ENCODE peak calls at places on chromosomes 5 and 9, in five cellular contexts. One of them, this sample, is unnamed.

GRCh38 chr5:142843029-142843905 is 73.1 kb downstream of the ARHGAP26 start:
- DNase-seq in GM23248: no peak
- DNase-seq in suprapubic skin: no peak
- DNase-seq in CD4-positive, alpha-beta memory T cell: no peak
- DNase-seq in kidney: no peak
- DNase-seq in this sample: no peak

GRCh38 chr5:55232194-55232984 is 1.0 kb downstream of the CCNO start:
- DNase-seq in kidney: peak; percentile 83
- DNase-seq in CD4-positive, alpha-beta memory T cell: no peak
- DNase-seq in GM23248: peak; percentile 59
- DNase-seq in suprapubic skin: no peak
- DNase-seq in this sample: no peak

GRCh38 chr9:124593080-124594058 is 86.2 kb upstream of the NR5A1 start:
- DNase-seq in CD4-positive, alpha-beta memory T cell: no peak
- DNase-seq in GM23248: peak; percentile 30
- DNase-seq in kidney: no peak
- DNase-seq in suprapubic skin: no peak
- DNase-seq in this sample: no peak

GRCh38 chr5:73998496-73998895 is 372.5 kb downstream of the ARHGEF28 start:
- DNase-seq in suprapubic skin: no peak
- DNase-seq in kidney: no peak
- DNase-seq in CD4-positive, alpha-beta memory T cell: no peak
- DNase-seq in GM23248: peak; percentile 76
- DNase-seq in this sample: no peak

GRCh38 chr5:163269624-163270023 is 167.8 kb upstream of the CCNG1 start:
- DNase-seq in CD4-positive, alpha-beta memory T cell: no peak
- DNase-seq in suprapubic skin: no peak
- DNase-seq in kidney: no peak
- DNase-seq in GM23248: no peak
- DNase-seq in this sample: no peak

GRCh38 chr5:21654-22233 is 70.2 kb upstream of the PLEKHG4B start:
- DNase-seq in suprapubic skin: no peak
- DNase-seq in GM23248: peak; percentile 51
- DNase-seq in kidney: no peak
- DNase-seq in CD4-positive, alpha-beta memory T cell: no peak
- DNase-seq in this sample: no peak

GRCh38 chr5:27144456-27144855 is 106.1 kb upstream of the CDH9 start:
- DNase-seq in kidney: no peak
- DNase-seq in CD4-positive, alpha-beta memory T cell: no peak
- DNase-seq in suprapubic skin: no peak
- DNase-seq in GM23248: no peak
- DNase-seq in this sample: no peak

GRCh38 chr9:114847492-114848417 is 41.9 kb upstream of the TNFSF15 start:
- DNase-seq in GM23248: no peak
- DNase-seq in suprapubic skin: no peak
- DNase-seq in CD4-positive, alpha-beta memory T cell: no peak
- DNase-seq in kidney: no peak
- DNase-seq in this sample: no peak

GRCh38 chr9:91678807-91679206 is 255.2 kb upstream of the NFIL3 start:
- DNase-seq in GM23248: no peak
- DNase-seq in CD4-positive, alpha-beta memory T cell: no peak
- DNase-seq in kidney: no peak
- DNase-seq in suprapubic skin: no peak
- DNase-seq in this sample: no peak

GRCh38 chr9:69093471-69094103 is 58.0 kb downstream of the FXN start:
- DNase-seq in suprapubic skin: no peak
- DNase-seq in GM23248: no peak
- DNase-seq in CD4-positive, alpha-beta memory T cell: no peak
- DNase-seq in kidney: no peak
- DNase-seq in this sample: no peak

GRCh38 chr5:16974981-16975380 is 38.9 kb upstream of the MYO10 start:
- DNase-seq in suprapubic skin: no peak
- DNase-seq in CD4-positive, alpha-beta memory T cell: no peak
- DNase-seq in kidney: no peak
- DNase-seq in GM23248: no peak
- DNase-seq in this sample: no peak

GRCh38 chr9:86072393-86073016 is 26.9 kb downstream of the GOLM1 start:
- DNase-seq in suprapubic skin: no peak
- DNase-seq in kidney: no peak
- DNase-seq in GM23248: peak; percentile 45
- DNase-seq in CD4-positive, alpha-beta memory T cell: no peak
- DNase-seq in this sample: no peak

GRCh38 chr9:132536124-132536523 is 46.3 kb upstream of the BARHL1 start:
- DNase-seq in GM23248: no peak
- DNase-seq in CD4-positive, alpha-beta memory T cell: no peak
- DNase-seq in kidney: no peak
- DNase-seq in suprapubic skin: no peak
- DNase-seq in this sample: no peak

GRCh38 chr9:132537352-132537751 is 45.1 kb upstream of the BARHL1 start:
- DNase-seq in GM23248: no peak
- DNase-seq in suprapubic skin: no peak
- DNase-seq in CD4-positive, alpha-beta memory T cell: no peak
- DNase-seq in kidney: no peak
- DNase-seq in this sample: no peak

GRCh38 chr9:132532171-132532570 is 50.2 kb upstream of the BARHL1 start:
- DNase-seq in suprapubic skin: no peak
- DNase-seq in GM23248: no peak
- DNase-seq in kidney: no peak
- DNase-seq in CD4-positive, alpha-beta memory T cell: no peak
- DNase-seq in this sample: no peak

GRCh38 chr9:132538071-132538470 is 44.3 kb upstream of the BARHL1 start:
- DNase-seq in suprapubic skin: no peak
- DNase-seq in CD4-positive, alpha-beta memory T cell: no peak
- DNase-seq in GM23248: no peak
- DNase-seq in kidney: no peak
- DNase-seq in this sample: no peak

GRCh38 chr9:132534832-132535231 is 47.6 kb upstream of the BARHL1 start:
- DNase-seq in kidney: no peak
- DNase-seq in GM23248: no peak
- DNase-seq in CD4-positive, alpha-beta memory T cell: no peak
- DNase-seq in suprapubic skin: no peak
- DNase-seq in this sample: no peak
- H3K4me1 ChIP-seq in kidney: no peaks in the 10 kb centered on the region
- H3K4me1 ChIP-seq in GM23248: no peaks in the 10 kb centered on the region
- H3K4me1 ChIP-seq in CD4-positive, alpha-beta memory T cell: no peaks in the 10 kb centered on the region
- H3K4me1 ChIP-seq in suprapubic skin: no peaks in the 10 kb centered on the region
- H3K4me1 ChIP-seq in this sample: no peaks in the 10 kb centered on the region

GRCh38 chr9:16013366-16013765 is 460.5 kb downstream of the CCDC171 start:
- DNase-seq in suprapubic skin: no peak
- DNase-seq in kidney: no peak
- DNase-seq in CD4-positive, alpha-beta memory T cell: no peak
- DNase-seq in GM23248: no peak
- DNase-seq in this sample: no peak
- H3K9me3 ChIP-seq in suprapubic skin: no peaks in the 10 kb centered on the region
- H3K9me3 ChIP-seq in kidney: peaks cover 7% of the 10 kb centered on the region
- H3K9me3 ChIP-seq in CD4-positive, alpha-beta memory T cell: no peaks in the 10 kb centered on the region
- H3K9me3 ChIP-seq in GM23248: no peaks in the 10 kb centered on the region
- H3K9me3 ChIP-seq in this sample: no peaks in the 10 kb centered on the region

GRCh38 chr5:180808461-180809000 is 5.9 kb upstream of the MGAT1 start:
- DNase-seq in CD4-positive, alpha-beta memory T cell: no peak
- DNase-seq in kidney: peak; percentile 48
- DNase-seq in GM23248: no peak
- DNase-seq in suprapubic skin: peak; percentile 45
- DNase-seq in this sample: no peak
- H3K27ac ChIP-seq in CD4-positive, alpha-beta memory T cell: peak overlapping the region; percentile 93
- H3K27ac ChIP-seq in kidney: no peak overlapping the region
- H3K27ac ChIP-seq in GM23248: no peak overlapping the region
- H3K27ac ChIP-seq in suprapubic skin: peak overlapping the region; percentile 99
- H3K27ac ChIP-seq in this sample: peak overlapping the region; percentile 95

DNA sequence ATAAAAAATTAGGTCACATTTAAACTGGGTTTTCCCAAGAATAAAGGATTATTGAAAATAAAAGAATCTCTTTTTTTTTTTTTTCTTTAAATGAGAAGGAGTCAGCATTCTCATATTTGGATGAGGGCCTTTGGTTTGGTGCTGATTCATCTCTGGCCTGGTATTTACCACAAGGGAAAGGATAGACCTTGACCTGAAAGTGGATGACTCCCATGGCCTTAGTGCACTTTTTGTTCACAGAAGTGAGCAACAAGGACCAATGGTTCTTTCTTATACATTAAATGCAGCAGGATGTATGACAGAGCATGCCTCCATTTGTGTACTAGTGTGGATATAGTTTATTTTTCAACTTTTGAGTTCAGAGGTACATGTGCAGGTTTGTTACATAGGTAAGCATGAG is 6.9 kb downstream of the YTHDC2 start:
- DNase-seq in kidney: no peak
- DNase-seq in suprapubic skin: no peak
- DNase-seq in CD4-positive, alpha-beta memory T cell: no peak
- DNase-seq in GM23248: peak; percentile 78
- DNase-seq in this sample: no peak
- H3K4me1 ChIP-seq in kidney: peaks cover 2% of the 10 kb centered on the region
- H3K4me1 ChIP-seq in suprapubic skin: peaks cover 18% of the 10 kb centered on the region
- H3K4me1 ChIP-seq in CD4-positive, alpha-beta memory T cell: peaks cover 60% of the 10 kb centered on the region
- H3K4me1 ChIP-seq in GM23248: peaks cover 21% of the 10 kb centered on the region
- H3K4me1 ChIP-seq in this sample: peaks cover 4% of the 10 kb centered on the region

DNA sequence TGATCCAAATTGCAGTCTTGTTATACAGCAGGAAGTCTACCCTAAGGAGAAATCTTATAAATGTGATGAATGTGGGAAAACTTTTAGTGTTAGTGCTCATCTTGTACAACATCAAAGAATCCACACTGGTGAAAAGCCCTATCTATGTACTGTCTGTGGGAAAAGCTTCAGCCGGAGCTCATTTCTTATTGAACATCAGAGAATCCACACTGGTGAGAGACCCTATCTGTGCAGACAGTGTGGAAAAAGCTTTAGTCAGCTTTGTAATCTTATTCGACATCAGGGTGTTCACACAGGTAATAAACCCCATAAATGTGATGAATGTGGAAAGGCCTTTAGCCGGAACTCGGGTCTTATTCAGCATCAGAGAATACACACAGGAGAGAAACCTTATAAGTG is 10.4 kb downstream of the ZNF189 start:
- DNase-seq in GM23248: peak; percentile 30
- DNase-seq in CD4-positive, alpha-beta memory T cell: no peak
- DNase-seq in suprapubic skin: no peak
- DNase-seq in kidney: no peak
- DNase-seq in this sample: no peak
- H3K9me3 ChIP-seq in GM23248: peaks cover 20% of the 10 kb centered on the region
- H3K9me3 ChIP-seq in CD4-positive, alpha-beta memory T cell: peaks cover 42% of the 10 kb centered on the region
- H3K9me3 ChIP-seq in suprapubic skin: peaks cover 83% of the 10 kb centered on the region
- H3K9me3 ChIP-seq in kidney: peaks cover 69% of the 10 kb centered on the region
- H3K9me3 ChIP-seq in this sample: peaks cover 47% of the 10 kb centered on the region

GRCh38 chr5:172736524-172737135 is 34.4 kb downstream of the DUSP1 start:
- DNase-seq in CD4-positive, alpha-beta memory T cell: no peak
- DNase-seq in GM23248: peak; percentile 45
- DNase-seq in suprapubic skin: no peak
- DNase-seq in kidney: no peak
- DNase-seq in this sample: no peak

GRCh38 chr5:172732201-172732865 is 38.7 kb downstream of the DUSP1 start:
- DNase-seq in GM23248: no peak
- DNase-seq in suprapubic skin: no peak
- DNase-seq in kidney: peak; percentile 75
- DNase-seq in CD4-positive, alpha-beta memory T cell: no peak
- DNase-seq in this sample: no peak

GRCh38 chr5:172733974-172734346 is 37.0 kb downstream of the DUSP1 start:
- DNase-seq in CD4-positive, alpha-beta memory T cell: no peak
- DNase-seq in kidney: no peak
- DNase-seq in suprapubic skin: no peak
- DNase-seq in GM23248: no peak
- DNase-seq in this sample: no peak

GRCh38 chr5:172733179-172733973 is 37.6 kb downstream of the DUSP1 start:
- DNase-seq in GM23248: peak; percentile 99
- DNase-seq in kidney: peak; percentile 96
- DNase-seq in suprapubic skin: peak; percentile 94
- DNase-seq in CD4-positive, alpha-beta memory T cell: no peak
- DNase-seq in this sample: no peak

DNA sequence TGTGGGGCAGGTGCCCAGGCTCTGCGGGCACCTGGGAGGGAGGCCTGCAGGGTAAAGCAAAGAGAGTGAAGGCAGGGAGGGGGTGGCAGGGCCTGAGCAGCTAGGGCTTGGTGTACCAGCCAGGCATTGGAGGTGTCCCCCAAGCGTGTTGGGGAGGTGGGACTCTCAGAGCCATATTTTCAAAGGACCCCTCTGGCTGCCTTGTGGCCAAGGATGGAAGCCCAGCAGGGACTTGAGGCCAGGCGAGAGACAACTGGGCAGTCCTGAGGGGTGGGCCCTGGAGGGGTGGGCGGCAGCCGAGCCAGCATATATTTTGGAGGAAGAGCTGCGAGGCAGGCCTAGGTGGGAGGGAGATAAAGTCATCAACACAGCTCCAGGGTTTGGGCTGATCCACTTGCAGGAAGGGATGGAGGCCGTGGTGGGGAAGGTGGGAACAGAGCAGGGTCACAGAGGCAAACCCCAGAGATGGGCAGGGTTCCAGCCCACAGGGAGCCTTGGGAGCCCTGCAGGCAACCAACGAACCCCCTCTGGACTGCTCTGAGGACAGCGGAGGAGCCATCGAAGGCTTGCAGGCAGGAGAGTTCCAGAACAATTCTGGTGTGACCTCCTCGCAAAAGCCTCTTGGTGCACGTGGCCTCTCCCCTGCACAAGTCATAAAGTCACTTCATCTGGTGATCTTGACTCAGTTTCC is 35.7 kb downstream of the DUSP1 start:
- DNase-seq in GM23248: no peak
- DNase-seq in CD4-positive, alpha-beta memory T cell: no peak
- DNase-seq in kidney: peak; percentile 58
- DNase-seq in suprapubic skin: no peak
- DNase-seq in this sample: no peak
- H3K27ac ChIP-seq in GM23248: peak overlapping the region; percentile 100
- H3K27ac ChIP-seq in CD4-positive, alpha-beta memory T cell: no peak overlapping the region
- H3K27ac ChIP-seq in kidney: no peak overlapping the region
- H3K27ac ChIP-seq in suprapubic skin: peak overlapping the region; percentile 99
- H3K27ac ChIP-seq in this sample: no peak overlapping the region

GRCh38 chr9:100084734-100085133 is 14.1 kb downstream of the ERP44 start:
- DNase-seq in CD4-positive, alpha-beta memory T cell: no peak
- DNase-seq in suprapubic skin: no peak
- DNase-seq in GM23248: no peak
- DNase-seq in kidney: no peak
- DNase-seq in this sample: no peak
- H3K4me1 ChIP-seq in CD4-positive, alpha-beta memory T cell: peaks cover 76% of the 10 kb centered on the region
- H3K4me1 ChIP-seq in suprapubic skin: peaks cover 22% of the 10 kb centered on the region
- H3K4me1 ChIP-seq in GM23248: peaks cover 25% of the 10 kb centered on the region
- H3K4me1 ChIP-seq in kidney: no peaks in the 10 kb centered on the region
- H3K4me1 ChIP-seq in this sample: peaks cover 31% of the 10 kb centered on the region

GRCh38 chr5:3276891-3277290 is 318.7 kb upstream of the IRX1 start:
- DNase-seq in suprapubic skin: no peak
- DNase-seq in CD4-positive, alpha-beta memory T cell: no peak
- DNase-seq in kidney: no peak
- DNase-seq in GM23248: no peak
- DNase-seq in this sample: no peak
- H3K9me3 ChIP-seq in suprapubic skin: no peaks in the 10 kb centered on the region
- H3K9me3 ChIP-seq in CD4-positive, alpha-beta memory T cell: no peaks in the 10 kb centered on the region
- H3K9me3 ChIP-seq in kidney: no peaks in the 10 kb centered on the region
- H3K9me3 ChIP-seq in GM23248: no peaks in the 10 kb centered on the region
- H3K9me3 ChIP-seq in this sample: no peaks in the 10 kb centered on the region

DNA sequence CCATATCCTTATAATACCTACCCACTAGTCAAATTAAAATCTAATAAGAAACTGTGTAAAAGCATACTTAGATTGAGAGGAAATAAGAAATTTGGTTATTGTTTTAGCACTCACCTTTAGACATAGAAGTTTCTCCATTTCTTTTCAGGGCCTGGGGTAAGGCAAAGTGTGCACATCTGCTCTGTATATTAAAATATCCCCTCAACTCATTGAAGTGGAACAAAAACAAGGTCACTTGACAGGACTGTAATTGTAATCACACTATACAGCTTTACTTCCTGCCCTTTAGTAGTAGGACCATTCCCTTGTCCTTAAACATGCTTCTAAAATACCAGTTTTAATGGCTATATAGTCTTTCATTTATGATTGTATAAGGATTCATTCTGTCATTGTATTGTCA is 15.3 kb downstream of the TGFBR1 start:
- DNase-seq in suprapubic skin: no peak
- DNase-seq in GM23248: no peak
- DNase-seq in kidney: no peak
- DNase-seq in CD4-positive, alpha-beta memory T cell: no peak
- DNase-seq in this sample: no peak
- H3K27ac ChIP-seq in suprapubic skin: no peak overlapping the region
- H3K27ac ChIP-seq in GM23248: no peak overlapping the region
- H3K27ac ChIP-seq in kidney: no peak overlapping the region
- H3K27ac ChIP-seq in CD4-positive, alpha-beta memory T cell: no peak overlapping the region
- H3K27ac ChIP-seq in this sample: no peak overlapping the region